ENCODE peak calls at places on chromosome 14, in five cellular contexts. One of them, this sample, is unnamed.

GRCh38 chr14:61322011-61322798 is 826 bp downstream of the PRKCH start:
- DNase-seq in A549: no peak
- DNase-seq in esophagus muscularis mucosa: no peak
- DNase-seq in gastrocnemius medialis: peak
- DNase-seq in heart left ventricle: peak
- DNase-seq in this sample: no peak

GRCh38 chr14:32078030-32078793 is 1.1 kb downstream of the ARHGAP5 start:
- DNase-seq in A549: peak
- DNase-seq in esophagus muscularis mucosa: peak
- DNase-seq in gastrocnemius medialis: no peak
- DNase-seq in heart left ventricle: peak
- DNase-seq in this sample: peak

GRCh38 chr14:22375321-22375930 is 213.6 kb downstream of the DAD1 start:
- DNase-seq in A549: peak
- DNase-seq in esophagus muscularis mucosa: no peak
- DNase-seq in gastrocnemius medialis: no peak
- DNase-seq in heart left ventricle: no peak
- DNase-seq in this sample: no peak

GRCh38 chr14:102778616-102779351 is 1.5 kb downstream of the TRAF3 start:
- DNase-seq in A549: no peak
- DNase-seq in esophagus muscularis mucosa: no peak
- DNase-seq in gastrocnemius medialis: no peak
- DNase-seq in heart left ventricle: no peak
- DNase-seq in this sample: no peak

GRCh38 chr14:55556929-55557623 is 22.9 kb upstream of the KTN1 start:
- DNase-seq in A549: peak
- DNase-seq in esophagus muscularis mucosa: no peak
- DNase-seq in gastrocnemius medialis: peak
- DNase-seq in heart left ventricle: peak
- DNase-seq in this sample: peak

GRCh38 chr14:96792581-96792980 is 4.6 kb upstream of the VRK1 start:
- DNase-seq in A549: no peak
- DNase-seq in esophagus muscularis mucosa: no peak
- DNase-seq in gastrocnemius medialis: no peak
- DNase-seq in heart left ventricle: no peak
- DNase-seq in this sample: no peak

GRCh38 chr14:103543721-103544626 is 15.0 kb downstream of the TRMT61A start:
- DNase-seq in A549: no peak
- DNase-seq in esophagus muscularis mucosa: no peak
- DNase-seq in gastrocnemius medialis: peak
- DNase-seq in heart left ventricle: no peak
- DNase-seq in this sample: no peak

GRCh38 chr14:80948291-80948690 is 6.8 kb upstream of the CEP128 start:
- DNase-seq in A549: no peak
- DNase-seq in esophagus muscularis mucosa: no peak
- DNase-seq in gastrocnemius medialis: no peak
- DNase-seq in heart left ventricle: no peak
- DNase-seq in this sample: no peak

GRCh38 chr14:53124778-53125177 is 28.3 kb downstream of the DDHD1 start:
- DNase-seq in A549: no peak
- DNase-seq in esophagus muscularis mucosa: no peak
- DNase-seq in gastrocnemius medialis: no peak
- DNase-seq in heart left ventricle: no peak
- DNase-seq in this sample: no peak

DNA sequence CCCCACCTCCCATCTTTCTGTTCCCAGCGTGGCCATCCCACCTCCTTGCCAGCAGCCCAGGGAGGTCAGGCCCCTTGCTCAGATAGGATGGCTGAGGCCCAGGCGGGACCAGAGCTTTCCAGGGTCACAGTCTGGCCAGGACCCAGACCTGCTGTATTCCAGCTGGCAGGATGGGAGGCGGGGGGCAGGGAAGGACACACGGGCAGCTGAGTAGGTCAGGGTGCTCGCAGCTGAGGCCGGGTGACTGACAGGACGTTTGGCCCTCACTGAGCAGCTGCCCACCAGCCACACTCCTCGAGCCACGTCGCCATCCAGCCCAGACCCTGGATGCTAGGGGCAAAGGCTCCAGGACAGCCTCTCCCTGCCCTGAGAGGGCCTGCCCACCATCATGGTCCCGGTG is 4.0 kb downstream of the NUDT14 start:
- DNase-seq in A549: no peak
- DNase-seq in esophagus muscularis mucosa: no peak
- DNase-seq in gastrocnemius medialis: no peak
- DNase-seq in heart left ventricle: no peak
- DNase-seq in this sample: no peak
- TF ChIP-seq POLR2A in A549: no peak
- TF ChIP-seq POLR2A in esophagus muscularis mucosa: no peak
- TF ChIP-seq POLR2A in gastrocnemius medialis: no peak
- TF ChIP-seq POLR2A in heart left ventricle: no peak
- TF ChIP-seq POLR2A in this sample: no peak

GRCh38 chr14:41604793-41605534 is 1.7 kb upstream of the LRFN5 start:
- DNase-seq in A549: no peak
- DNase-seq in esophagus muscularis mucosa: no peak
- DNase-seq in gastrocnemius medialis: no peak
- DNase-seq in heart left ventricle: peak
- DNase-seq in this sample: peak

GRCh38 chr14:41607966-41608663 is 1.4 kb downstream of the LRFN5 start:
- DNase-seq in A549: no peak
- DNase-seq in esophagus muscularis mucosa: no peak
- DNase-seq in gastrocnemius medialis: no peak
- DNase-seq in heart left ventricle: no peak
- DNase-seq in this sample: peak

GRCh38 chr14:41606249-41607118 is at the start of gene LRFN5:
- DNase-seq in A549: no peak
- DNase-seq in esophagus muscularis mucosa: no peak
- DNase-seq in gastrocnemius medialis: no peak
- DNase-seq in heart left ventricle: peak
- DNase-seq in this sample: peak

GRCh38 chr14:41607119-41607785 is 576 bp downstream of the LRFN5 start:
- DNase-seq in A549: no peak
- DNase-seq in esophagus muscularis mucosa: no peak
- DNase-seq in gastrocnemius medialis: no peak
- DNase-seq in heart left ventricle: no peak
- DNase-seq in this sample: peak

DNA sequence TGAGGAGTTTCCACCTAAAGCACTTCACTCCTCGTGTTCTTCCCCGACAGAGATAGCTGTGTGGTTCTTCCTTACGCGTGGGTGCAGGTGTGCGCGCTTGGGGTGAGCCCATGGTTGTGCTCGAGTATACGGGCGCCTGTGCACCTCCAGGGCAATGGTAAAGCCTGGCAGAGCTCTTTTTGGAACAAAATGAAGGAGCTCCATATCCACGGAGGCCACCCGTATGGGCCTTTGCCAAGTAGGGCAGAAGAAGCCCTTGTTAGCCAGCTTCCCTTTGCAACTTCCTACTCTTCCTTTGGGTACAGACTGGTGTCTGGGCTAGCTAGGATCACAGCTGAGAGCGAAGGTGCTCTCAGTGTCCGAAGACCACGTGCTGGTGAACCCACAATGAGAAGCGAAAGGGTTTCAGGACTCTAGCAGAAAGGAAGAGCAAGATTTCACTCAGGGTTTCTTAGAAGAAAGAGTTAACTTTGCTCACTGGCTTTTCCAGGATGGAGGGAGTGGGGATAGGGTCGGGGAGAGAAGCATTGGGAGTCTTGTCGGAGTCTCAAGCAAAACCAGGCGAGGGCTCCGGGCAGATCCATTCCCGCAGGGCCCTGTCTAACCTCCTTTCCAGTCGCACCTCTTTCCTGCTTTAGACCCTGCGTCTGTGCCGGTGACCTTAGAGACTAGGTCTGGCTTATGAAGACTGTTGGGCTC is 977 bp upstream of the LRFN5 start:
- DNase-seq in A549: no peak
- DNase-seq in esophagus muscularis mucosa: no peak
- DNase-seq in gastrocnemius medialis: no peak
- DNase-seq in heart left ventricle: peak
- DNase-seq in this sample: peak
- H3K4me3 ChIP-seq in A549: no peak
- H3K4me3 ChIP-seq in esophagus muscularis mucosa: peak
- H3K4me3 ChIP-seq in gastrocnemius medialis: peak
- H3K4me3 ChIP-seq in heart left ventricle: peak
- H3K4me3 ChIP-seq in this sample: peak

GRCh38 chr14:60204104-60204842 is 39.1 kb upstream of the DHRS7 start:
- DNase-seq in A549: no peak
- DNase-seq in esophagus muscularis mucosa: no peak
- DNase-seq in gastrocnemius medialis: no peak
- DNase-seq in heart left ventricle: no peak
- DNase-seq in this sample: no peak

GRCh38 chr14:60206249-60206670 is 41.1 kb upstream of the DHRS7 start:
- DNase-seq in A549: no peak
- DNase-seq in esophagus muscularis mucosa: no peak
- DNase-seq in gastrocnemius medialis: no peak
- DNase-seq in heart left ventricle: no peak
- DNase-seq in this sample: no peak

GRCh38 chr14:60210703-60211102 is 38.3 kb upstream of the PPM1A start:
- DNase-seq in A549: no peak
- DNase-seq in esophagus muscularis mucosa: no peak
- DNase-seq in gastrocnemius medialis: no peak
- DNase-seq in heart left ventricle: no peak
- DNase-seq in this sample: no peak

GRCh38 chr14:60206837-60207533 is 41.8 kb upstream of the DHRS7 start:
- DNase-seq in A549: no peak
- DNase-seq in esophagus muscularis mucosa: no peak
- DNase-seq in gastrocnemius medialis: no peak
- DNase-seq in heart left ventricle: no peak
- DNase-seq in this sample: no peak

GRCh38 chr14:60204843-60205774 is 39.9 kb upstream of the DHRS7 start:
- DNase-seq in A549: no peak
- DNase-seq in esophagus muscularis mucosa: no peak
- DNase-seq in gastrocnemius medialis: no peak
- DNase-seq in heart left ventricle: no peak
- DNase-seq in this sample: no peak
- TF ChIP-seq POLR2A in A549: no peak
- TF ChIP-seq POLR2A in esophagus muscularis mucosa: no peak
- TF ChIP-seq POLR2A in gastrocnemius medialis: no peak
- TF ChIP-seq POLR2A in heart left ventricle: no peak
- TF ChIP-seq POLR2A in this sample: no peak

GRCh38 chr14:42548349-42548748 is 941.7 kb downstream of the LRFN5 start:
- DNase-seq in A549: no peak
- DNase-seq in esophagus muscularis mucosa: no peak
- DNase-seq in gastrocnemius medialis: no peak
- DNase-seq in heart left ventricle: no peak
- DNase-seq in this sample: no peak

GRCh38 chr14:42550282-42550681 is 943.6 kb downstream of the LRFN5 start:
- DNase-seq in A549: no peak
- DNase-seq in esophagus muscularis mucosa: no peak
- DNase-seq in gastrocnemius medialis: no peak
- DNase-seq in heart left ventricle: no peak
- DNase-seq in this sample: no peak

GRCh38 chr14:42556551-42556950 is 949.9 kb downstream of the LRFN5 start:
- DNase-seq in A549: no peak
- DNase-seq in esophagus muscularis mucosa: no peak
- DNase-seq in gastrocnemius medialis: no peak
- DNase-seq in heart left ventricle: no peak
- DNase-seq in this sample: no peak

GRCh38 chr14:42555365-42555764 is 948.7 kb downstream of the LRFN5 start:
- DNase-seq in A549: no peak
- DNase-seq in esophagus muscularis mucosa: no peak
- DNase-seq in gastrocnemius medialis: no peak
- DNase-seq in heart left ventricle: no peak
- DNase-seq in this sample: no peak

DNA sequence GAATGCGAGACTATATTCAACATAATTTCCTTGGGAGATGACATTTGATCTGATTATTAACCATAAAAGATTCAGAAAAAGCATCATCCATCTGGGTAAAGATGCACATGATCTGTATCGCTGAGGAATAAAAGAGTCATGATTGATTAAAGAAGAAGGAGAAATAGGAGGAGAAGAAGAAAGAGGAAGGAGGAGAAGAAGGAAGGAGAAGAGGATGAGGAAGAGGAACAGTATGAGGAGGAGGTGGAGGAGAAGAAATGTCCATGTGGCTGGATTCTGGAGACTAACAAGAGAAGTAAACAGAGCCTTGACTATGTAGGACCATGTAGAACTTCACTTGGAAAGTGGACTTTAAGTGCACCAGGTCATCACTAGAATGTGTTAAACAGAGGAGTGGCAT is 947.4 kb downstream of the LRFN5 start:
- DNase-seq in A549: no peak
- DNase-seq in esophagus muscularis mucosa: no peak
- DNase-seq in gastrocnemius medialis: no peak
- DNase-seq in heart left ventricle: no peak
- DNase-seq in this sample: no peak
- H3K4me3 ChIP-seq in A549: no peak
- H3K4me3 ChIP-seq in esophagus muscularis mucosa: no peak
- H3K4me3 ChIP-seq in gastrocnemius medialis: no peak
- H3K4me3 ChIP-seq in heart left ventricle: no peak
- H3K4me3 ChIP-seq in this sample: no peak

GRCh38 chr14:77377502-77377844 is 294 bp downstream of the SAMD15 start:
- DNase-seq in A549: no peak
- DNase-seq in esophagus muscularis mucosa: no peak
- DNase-seq in gastrocnemius medialis: no peak
- DNase-seq in heart left ventricle: no peak
- DNase-seq in this sample: no peak

GRCh38 chr14:77375973-77376372 is 921 bp downstream of the TMED8 start:
- DNase-seq in A549: no peak
- DNase-seq in esophagus muscularis mucosa: no peak
- DNase-seq in gastrocnemius medialis: no peak
- DNase-seq in heart left ventricle: no peak
- DNase-seq in this sample: no peak

GRCh38 chr14:77376380-77376770 is 519 bp downstream of the TMED8 start:
- DNase-seq in A549: peak
- DNase-seq in esophagus muscularis mucosa: no peak
- DNase-seq in gastrocnemius medialis: no peak
- DNase-seq in heart left ventricle: peak
- DNase-seq in this sample: peak

GRCh38 chr14:77375164-77375950 is 1.5 kb downstream of the TMED8 start:
- DNase-seq in A549: no peak
- DNase-seq in esophagus muscularis mucosa: no peak
- DNase-seq in gastrocnemius medialis: no peak
- DNase-seq in heart left ventricle: no peak
- DNase-seq in this sample: no peak

GRCh38 chr14:77376771-77377501 is at the start of the genes SAMD15 and TMED8:
- DNase-seq in A549: peak
- DNase-seq in esophagus muscularis mucosa: peak
- DNase-seq in gastrocnemius medialis: peak
- DNase-seq in heart left ventricle: peak
- DNase-seq in this sample: peak
- TF ChIP-seq POLR2A in A549: peak
- TF ChIP-seq POLR2A in esophagus muscularis mucosa: no peak
- TF ChIP-seq POLR2A in gastrocnemius medialis: no peak
- TF ChIP-seq POLR2A in heart left ventricle: no peak
- TF ChIP-seq POLR2A in this sample: no peak